ENCODE peak calls at places on chromosomes 2 and 18, in eight cellular contexts. Q is GM23338, T is heart right ventricle, B is kidney epithelial cell, P is thoracic aorta, F is pancreas, A is fibroblast of lung, Z is HFF-Myc. N is an unnamed sample.

GRCh38 chr2:241048149-241048948 is 49.9 kb downstream of the SNED1 start:
- DNase-seq in T (no peak), F (no peak), Z (no peak), Q (no peak), P (no peak), B (no peak), A (no peak), N (no peak)

GRCh38 chr18:74278058-74278457 is 13.7 kb downstream of the CYB5A start:
- DNase-seq in F (no peak), T (no peak), Q (no peak), B (no peak), Z (no peak), A (no peak), P (no peak), N (no peak)

GRCh38 chr2:210167227-210167626 is 4.0 kb downstream of the KANSL1L start:
- DNase-seq in Q (no peak), B (no peak), A (peak), F (no peak), T (no peak), P (no peak), Z (no peak), N (peak)

GRCh38 chr2:207863345-207863744 is 93.6 kb upstream of the FZD5 start:
- DNase-seq in T (no peak), F (no peak), P (no peak), Q (no peak), B (no peak), Z (no peak), A (no peak), N (no peak)

GRCh38 chr2:160394153-160394552 is 99.5 kb downstream of the RBMS1 start:
- DNase-seq in Z (no peak), Q (no peak), T (no peak), P (no peak), B (no peak), F (no peak), A (no peak), N (no peak)

GRCh38 chr2:165112789-165113188 is 91.1 kb downstream of the SCN3A start:
- DNase-seq in T (no peak), Q (no peak), F (no peak), B (no peak), A (no peak), P (no peak), Z (no peak), N (no peak)

GRCh38 chr2:241037498-241037897 is 39.1 kb downstream of the SNED1 start:
- DNase-seq in P (no peak), F (no peak), Z (no peak), B (no peak), A (no peak), Q (no peak), T (no peak), N (no peak)

GRCh38 chr2:20190862-20191713 is 33.8 kb downstream of the SDC1 start:
- DNase-seq in T (no peak), A (no peak), B (no peak), Z (no peak), P (no peak), F (no peak), Q (peak), N (peak)

GRCh38 chr2:215698566-215698965 is 262.7 kb upstream of the FN1 start:
- DNase-seq in A (peak), Z (peak), F (no peak), Q (no peak), B (peak), T (no peak), P (no peak), N (peak)

GRCh38 chr18:47846431-47846830 is 84.0 kb downstream of the SMAD2 start:
- DNase-seq in A (no peak), Z (no peak), P (no peak), F (no peak), Q (no peak), B (no peak), T (no peak), N (no peak)

DNA sequence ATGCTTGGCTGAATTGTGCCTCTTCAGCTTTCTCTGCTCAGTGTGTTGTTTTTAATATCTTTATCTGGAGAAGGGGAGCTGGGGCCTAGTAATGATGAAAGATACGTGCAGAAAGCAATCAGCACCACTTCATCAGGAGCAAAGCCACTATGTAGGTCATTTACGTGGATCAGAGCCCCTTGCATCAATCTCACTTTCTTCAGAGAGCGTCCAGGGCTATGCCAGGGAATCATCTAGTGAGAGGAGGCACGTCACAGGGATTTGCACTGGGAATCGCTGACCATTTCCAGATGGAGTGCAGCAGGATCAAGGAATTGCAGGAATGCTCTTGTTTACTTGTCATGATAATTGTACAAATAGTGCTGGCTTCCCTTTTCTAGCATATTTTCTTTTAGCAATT is 123.1 kb downstream of the TMEM200C start:
- DNase-seq in Q (peak), T (no peak), Z (no peak), A (peak), F (no peak), P (no peak), B (no peak), N (no peak)
- H3K4me3 ChIP-seq in Q (no peak), T (no peak), Z (no peak), A (no peak), F (no peak), P (no peak), B (no peak), N (no peak)

DNA sequence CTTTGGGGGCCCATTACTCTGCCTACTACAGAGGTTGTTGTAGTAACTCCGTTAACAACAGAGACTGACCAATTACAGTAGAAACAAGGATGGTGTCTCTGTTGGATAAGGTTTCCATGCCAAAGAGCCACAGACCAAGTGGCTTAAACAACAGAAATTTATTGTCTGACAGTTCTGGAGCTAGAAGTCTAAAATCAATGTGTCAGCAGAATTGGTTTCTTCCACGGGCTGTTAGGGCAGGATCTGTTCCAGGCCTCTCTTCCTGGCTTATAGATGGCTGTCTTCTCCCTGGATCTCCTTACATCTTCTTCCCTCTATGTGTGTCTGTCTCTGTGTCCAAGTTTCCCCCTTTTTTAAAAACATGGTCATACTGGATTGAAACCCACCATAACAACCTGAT is 135.3 kb downstream of the AKAIN1 start:
- DNase-seq in A (no peak), B (no peak), P (no peak), T (no peak), F (no peak), Q (no peak), Z (no peak), N (no peak)
- TF ChIP-seq CTCF in A (no peak), B (no peak), P (no peak), T (no peak), F (no peak), Q (no peak), Z (no peak), N (no peak)

GRCh38 chr2:11377915-11378649 is 33.6 kb upstream of the ROCK2 start:
- DNase-seq in T (no peak), Z (no peak), A (peak), P (no peak), F (no peak), Q (no peak), B (no peak), N (peak)

GRCh38 chr2:11376071-11376470 is 31.6 kb upstream of the ROCK2 start:
- DNase-seq in A (no peak), Z (no peak), Q (no peak), P (no peak), T (no peak), F (no peak), B (no peak), N (no peak)

GRCh38 chr2:11375689-11376027 is 31.2 kb upstream of the ROCK2 start:
- DNase-seq in Q (no peak), T (no peak), F (no peak), Z (no peak), B (no peak), A (no peak), P (no peak), N (no peak)

GRCh38 chr2:11373096-11373495 is 28.7 kb upstream of the ROCK2 start:
- DNase-seq in A (no peak), B (no peak), P (no peak), Q (no peak), Z (no peak), F (no peak), T (no peak), N (no peak)

GRCh38 chr2:11375025-11375688 is 30.7 kb upstream of the ROCK2 start:
- DNase-seq in F (no peak), P (no peak), Q (no peak), T (no peak), Z (no peak), B (no peak), A (peak), N (no peak)
- H3K4me3 ChIP-seq in F (no peak), P (peak), Q (no peak), T (no peak), Z (no peak), B (no peak), A (no peak), N (no peak)

GRCh38 chr2:47638430-47638829 is 144.5 kb upstream of the MSH6 start:
- DNase-seq in F (no peak), A (no peak), Q (no peak), Z (no peak), P (no peak), B (no peak), T (no peak), N (no peak)

GRCh38 chr2:47639469-47639868 is 143.5 kb upstream of the MSH6 start:
- DNase-seq in T (no peak), B (no peak), F (no peak), Q (no peak), A (no peak), Z (no peak), P (no peak), N (no peak)

GRCh38 chr2:47640356-47640755 is 142.6 kb upstream of the MSH6 start:
- DNase-seq in T (no peak), A (no peak), Q (no peak), B (no peak), F (no peak), Z (no peak), P (no peak), N (no peak)

GRCh38 chr2:47644351-47644750 is 138.6 kb upstream of the MSH6 start:
- DNase-seq in Q (no peak), Z (no peak), P (no peak), A (no peak), T (no peak), B (no peak), F (no peak), N (no peak)

DNA sequence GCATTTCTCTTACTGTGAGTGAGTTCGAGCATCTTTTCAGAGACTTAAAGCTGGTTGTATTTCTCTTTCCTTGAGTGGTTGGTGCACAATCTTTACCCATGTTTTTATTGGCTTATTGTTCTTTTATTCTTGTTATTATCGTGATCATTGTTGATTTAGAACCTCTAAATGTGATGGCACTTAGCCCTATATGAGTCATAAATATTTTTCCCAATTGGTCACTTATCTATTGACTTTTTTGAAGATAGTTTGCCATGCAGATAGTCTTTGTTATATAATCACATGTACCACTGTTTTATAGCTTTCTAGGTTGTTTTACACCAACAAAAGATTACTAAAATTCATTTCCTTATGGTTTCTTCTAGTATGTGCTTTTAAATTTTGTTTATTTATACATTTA is 141.6 kb upstream of the MSH6 start:
- DNase-seq in Q (no peak), P (no peak), Z (no peak), F (no peak), B (no peak), A (no peak), T (no peak), N (no peak)
- TF ChIP-seq CTCF in Q (no peak), P (no peak), Z (no peak), F (no peak), B (no peak), A (no peak), T (no peak), N (no peak)

GRCh38 chr2:237617305-237617982 is 9.9 kb upstream of the LRRFIP1 start:
- DNase-seq in Z (no peak), P (no peak), B (no peak), A (no peak), T (no peak), F (no peak), Q (no peak), N (no peak)
- H3K4me3 ChIP-seq in Z (no peak), P (no peak), B (no peak), A (no peak), T (no peak), F (no peak), Q (no peak), N (no peak)

GRCh38 chr18:43648002-43648401 is 370.7 kb upstream of the SYT4 start:
- DNase-seq in A (peak), F (no peak), B (no peak), Z (no peak), P (no peak), Q (peak), T (no peak), N (peak)
- TF ChIP-seq CTCF in A (peak), F (no peak), B (no peak), Z (no peak), P (no peak), Q (peak), T (no peak), N (peak)